ENCODE peak calls at places on chromosome 12, in five cellular contexts. Q is A549, X is HepG2, O is K562, A is GM12878. W is an unnamed sample.

GRCh38 chr12:113239811-113240331 is 18.6 kb downstream of the TPCN1 start:
- DNase-seq in O (no peak), X (no peak), Q (no peak), A (no peak), W (no peak)

GRCh38 chr12:117494833-117495714 is 133.6 kb upstream of the NOS1 start:
- DNase-seq in O (no peak), A (no peak), X (peak), Q (peak), W (no peak)

GRCh38 chr12:106774808-106775524 is 484 bp downstream of the RIC8B start:
- DNase-seq in X (no peak), A (no peak), O (no peak), Q (no peak), W (no peak)

GRCh38 chr12:76316468-76316867 is 31.7 kb downstream of the BBS10 start:
- DNase-seq in X (no peak), O (no peak), A (no peak), Q (no peak), W (no peak)

GRCh38 chr12:76927170-76927784 is 48.5 kb upstream of the CSRP2 start:
- DNase-seq in A (no peak), O (peak), Q (peak), X (peak), W (peak)

GRCh38 chr12:68530965-68531364 is 79.7 kb upstream of the RAP1B start:
- DNase-seq in X (no peak), Q (peak), A (no peak), O (no peak), W (no peak)

GRCh38 chr12:119956047-119956446 is 33.0 kb upstream of the BICDL1 start:
- DNase-seq in O (no peak), X (peak), Q (peak), A (no peak), W (no peak)

GRCh38 chr12:7376196-7376595 is 67.8 kb downstream of the CD163L1 start:
- DNase-seq in Q (no peak), X (no peak), O (no peak), A (no peak), W (no peak)

GRCh38 chr12:66159088-66159487 is 10.7 kb downstream of the TMBIM4 start:
- DNase-seq in A (no peak), O (no peak), X (no peak), Q (no peak), W (no peak)

GRCh38 chr12:43285248-43285647 is 266.8 kb downstream of the ADAMTS20 start:
- DNase-seq in O (no peak), Q (no peak), A (no peak), X (no peak), W (no peak)

GRCh38 chr12:67413577-67413976 is 144.4 kb downstream of the CAND1 start:
- DNase-seq in O (no peak), X (no peak), Q (no peak), A (no peak), W (no peak)

GRCh38 chr12:11981174-11981733 is 89.5 kb upstream of the BCL2L14 start:
- DNase-seq in A (peak), O (no peak), Q (no peak), X (no peak), W (no peak)

GRCh38 chr12:114412825-114413749 is 7.1 kb upstream of the TBX5 start:
- DNase-seq in X (no peak), O (no peak), Q (no peak), A (no peak), W (no peak)

GRCh38 chr12:590206-590750 is 73.0 kb downstream of the NINJ2 start:
- DNase-seq in O (no peak), A (no peak), Q (no peak), X (no peak), W (no peak)

GRCh38 chr12:41888285-41888684 is 256.4 kb downstream of the GXYLT1 start:
- DNase-seq in O (no peak), X (no peak), A (no peak), Q (no peak), W (no peak)

GRCh38 chr12:64572241-64572640 is 38.1 kb upstream of the RASSF3 start:
- DNase-seq in Q (no peak), X (no peak), O (no peak), A (no peak), W (no peak)

GRCh38 chr12:51793201-51793600 is 55.3 kb downstream of the FIGNL2 start:
- DNase-seq in Q (no peak), X (no peak), O (no peak), A (no peak), W (no peak)

GRCh38 chr12:72511906-72512305 is 239.7 kb downstream of the TRHDE start:
- DNase-seq in O (no peak), A (no peak), X (no peak), Q (no peak), W (no peak)
- TF ChIP-seq HDAC2 in O (no peak), A (no peak), X (no peak), Q (no peak), W (no peak)

DNA sequence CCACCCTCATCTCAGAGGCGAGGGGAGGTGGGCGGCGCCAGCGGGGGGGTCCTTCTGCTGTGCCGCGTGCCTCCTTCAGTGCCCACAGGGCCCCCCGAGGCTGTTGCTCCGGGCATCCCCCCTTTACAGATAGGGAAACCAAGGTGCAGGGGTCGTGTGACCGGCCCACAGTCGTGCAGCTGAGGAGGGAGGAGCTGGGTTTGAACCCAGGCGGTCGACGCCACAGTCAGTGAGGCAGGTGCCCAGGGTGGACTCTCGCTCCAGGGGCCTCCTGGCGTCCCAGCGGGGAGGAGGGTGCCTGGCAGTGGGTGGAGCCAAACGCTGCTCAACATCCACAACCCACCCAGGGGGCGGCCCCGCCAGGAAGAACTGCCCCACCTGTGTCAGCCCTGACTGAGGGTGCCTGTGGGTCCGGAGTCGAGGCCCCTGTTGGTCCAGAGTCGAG is 8.6 kb downstream of the GALNT9 start:
- DNase-seq in A (no peak), Q (no peak), X (no peak), O (no peak), W (no peak)
- TF ChIP-seq MAX in A (no peak), Q (no peak), X (no peak), O (no peak), W (no peak)

DNA sequence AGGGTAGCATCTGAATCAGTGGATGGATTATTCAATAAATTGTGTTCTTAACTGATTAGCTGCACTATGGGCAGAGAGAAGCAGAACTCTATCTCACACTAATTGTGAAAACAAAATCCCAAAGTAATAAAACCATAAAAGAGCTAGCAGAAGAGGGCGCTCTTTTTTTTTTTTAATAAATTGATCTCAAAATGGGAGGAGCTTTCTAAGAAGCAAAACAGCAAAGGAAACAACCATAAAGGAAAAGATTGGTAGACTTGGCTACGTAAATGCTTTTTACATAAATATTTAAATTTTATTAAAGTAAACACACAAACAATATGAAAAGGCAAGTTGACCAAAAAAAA is 1.5 kb upstream of the TM7SF3 start:
- DNase-seq in O (peak), A (no peak), Q (peak), X (no peak), W (no peak)
- TF ChIP-seq HDAC2 in O (no peak), A (no peak), Q (no peak), X (no peak), W (no peak)

GRCh38 chr12:131853832-131854797 is 25.9 kb downstream of the MMP17 start:
- DNase-seq in O (no peak), A (no peak), X (no peak), Q (peak), W (no peak)
- TF ChIP-seq MAX in O (no peak), A (no peak), X (no peak), Q (no peak), W (no peak)

W was measured in H1.